ENCODE peak calls at places on chromosome 4, in ten cellular contexts. Y is endothelial cell; A is choroid plexus epithelial cell; D is T-helper 2 cell; J is AG08395; S is central memory CD4-positive, alpha-beta T cell; G is activated T-cell treated with anti-CD3 and anti-CD28 coated beads, Interleukin-2, amount 50 U/mL, for 48 hours; O is AG08396; C is DMS153; I is GF-D8. W is an unnamed sample.

GRCh38 chr4:122689972-122690371 is 42.5 kb upstream of the BBS12 start:
- DNase-seq in Y (no peak), A (no peak), D (no peak), J (no peak), S (no peak), G (peak), O (no peak), C (no peak), I (no peak), W (no peak)

GRCh38 chr4:133149364-133149695 is 236 bp downstream of the PCDH10 start:
- DNase-seq in Y (no peak), A (no peak), D (no peak), J (no peak), S (no peak), G (no peak), O (no peak), C (no peak), I (no peak), W (no peak)

GRCh38 chr4:108596389-108596788 is 24.0 kb upstream of the RPL34 start:
- DNase-seq in Y (no peak), A (no peak), D (no peak), J (no peak), S (no peak), G (no peak), O (no peak), C (no peak), I (no peak), W (no peak)

GRCh38 chr4:124427095-124427767 is 285.3 kb downstream of the ANKRD50 start:
- DNase-seq in Y (peak), A (no peak), D (no peak), J (no peak), S (no peak), G (no peak), O (no peak), C (peak), I (no peak), W (no peak)

GRCh38 chr4:76802546-76803021 is 95.4 kb downstream of the SOWAHB start:
- DNase-seq in Y (no peak), A (peak), D (no peak), J (no peak), S (no peak), G (no peak), O (no peak), C (no peak), I (no peak), W (peak)

GRCh38 chr4:184755278-184755677 is 21.4 kb upstream of the CENPU start:
- DNase-seq in Y (no peak), A (peak), D (no peak), J (peak), S (no peak), G (no peak), O (no peak), C (no peak), I (no peak), W (no peak)

GRCh38 chr4:83699358-83699757 is 163.4 kb downstream of the GPAT3 start:
- DNase-seq in Y (no peak), A (no peak), D (no peak), J (no peak), S (no peak), G (no peak), O (no peak), C (no peak), I (no peak), W (no peak)

GRCh38 chr4:41137879-41138278 is 76.5 kb downstream of the APBB2 start:
- DNase-seq in Y (no peak), A (no peak), D (no peak), J (no peak), S (no peak), G (no peak), O (no peak), C (no peak), I (no peak), W (no peak)

GRCh38 chr4:8440491-8441311 is at the start of the genes ACOX3 and TRMT44:
- DNase-seq in Y (peak), A (peak), D (peak), J (peak), S (peak), G (peak), O (peak), C (peak), I (peak), W (peak)